ENCODE peak calls at places on chromosomes 3 and 15, in five cellular contexts. R is lower leg skin; X is activated T-cell treated with anti-CD3 and anti-CD28 coated beads, Interleukin-2, amount 50 U/mL, for 1 hour; W is HTR-8/SVneo; E is RPMI8226. G is an unnamed sample.
A peak's percentile ranks its signal among the peaks of the same experiment; 100 is the strongest.

GRCh38 chr3:144496116-144496835 is 524.7 kb downstream of the DIPK2A start:
- DNase-seq in W (no peak), E (no peak), X (no peak), R (no peak), G (no peak)

GRCh38 chr15:68369931-68370767 is 61.8 kb downstream of the ITGA11 start:
- DNase-seq in E (no peak), W (no peak), R (no peak), X (no peak), G (no peak)

GRCh38 chr3:11204697-11205397 is 50.6 kb downstream of the HRH1 start:
- DNase-seq in W (no peak), E (no peak), X (no peak), R (no peak), G (no peak)

GRCh38 chr3:129623447-129624118 is 17.1 kb upstream of the PLXND1 start:
- DNase-seq in E (no peak), W (no peak), X (no peak), R (no peak), G (no peak)

GRCh38 chr3:98259707-98260106 is 4.3 kb upstream of the OR5H6 start:
- DNase-seq in R (no peak), W (no peak), X (no peak), E (peak; percentile 21), G (peak; percentile 39)

GRCh38 chr3:61080737-61081445 is 170.4 kb downstream of the FHIT start:
- DNase-seq in W (no peak), R (no peak), E (no peak), X (no peak), G (no peak)

GRCh38 chr3:188807002-188807401 is 364.8 kb upstream of the TPRG1 start:
- DNase-seq in W (no peak), E (no peak), R (no peak), X (no peak), G (peak; percentile 1)

GRCh38 chr3:41301548-41301947 is 102.2 kb downstream of the CTNNB1 start:
- DNase-seq in R (no peak), X (no peak), E (no peak), W (no peak), G (no peak)

GRCh38 chr3:46924921-46925584 is 47.5 kb downstream of the PTH1R start:
- DNase-seq in E (no peak), R (no peak), X (no peak), W (no peak), G (no peak)

GRCh38 chr15:34217587-34218225 is 7.1 kb upstream of the EMC4 start:
- DNase-seq in X (no peak), R (no peak), W (peak; percentile 40), E (no peak), G (no peak)

GRCh38 chr3:88149146-88149515 is 628 bp upstream of the C3orf38 start:
- DNase-seq in W (peak; percentile 13), X (no peak), R (peak; percentile 44), E (no peak), G (no peak)

GRCh38 chr3:16883057-16883725 is 1.6 kb upstream of the PLCL2 start:
- DNase-seq in E (no peak), X (no peak), R (no peak), W (no peak), G (no peak)

GRCh38 chr15:49490963-49491362 is 67.9 kb downstream of the FGF7 start:
- DNase-seq in R (no peak), E (no peak), W (no peak), X (no peak), G (no peak)

GRCh38 chr3:170802164-170803151 is 67.5 kb downstream of the RPL22L1 start:
- DNase-seq in X (no peak), R (peak; percentile 28), W (peak; percentile 68), E (no peak), G (no peak)

GRCh38 chr3:79618883-79619282 is 148.9 kb downstream of the ROBO1 start:
- DNase-seq in W (no peak), E (no peak), X (no peak), R (no peak), G (no peak)

GRCh38 chr15:50137330-50137761 is 18.3 kb upstream of the ATP8B4 start:
- DNase-seq in R (no peak), W (peak; percentile 59), X (no peak), E (no peak), G (no peak)

GRCh38 chr3:55923626-55924025 is 436.5 kb upstream of the WNT5A start:
- DNase-seq in X (no peak), R (no peak), E (no peak), W (no peak), G (no peak)

GRCh38 chr3:34411596-34411995 is 613.2 kb downstream of the PDCD6IP start:
- DNase-seq in R (no peak), X (no peak), E (no peak), W (no peak), G (no peak)

GRCh38 chr3:49799761-49800160 is at the start of gene CDHR4:
- DNase-seq in W (peak; percentile 76), R (peak; percentile 46), X (no peak), E (no peak), G (no peak)

GRCh38 chr3:187986514-187986934 is 167.4 kb upstream of the LPP start:
- DNase-seq in R (no peak), W (peak; percentile 79), X (no peak), E (no peak), G (peak; percentile 45)

G was measured in OCI-M1.